ENCODE peak calls at places on chromosomes 12 and 14, in eight cellular contexts. R is AG04449, X is fibroblast of the aortic adventitia, Y is AG09309, Z is prostate gland, B is activated B cell treated with CpG ODN at 0.5 μM for 24 hours, F is heart left ventricle, T is progenitor cell of endocrine pancreas. U is an unnamed sample.

GRCh38 chr12:29743801-29744200 is 39.9 kb downstream of the TMTC1 start:
- DNase-seq in B (no peak), X (peak; percentile 81), R (no peak), T (no peak), Y (no peak), F (no peak), Z (no peak), U (no peak)

GRCh38 chr12:132163041-132163910 is 19.0 kb downstream of the NOC4L start:
- DNase-seq in T (no peak), X (no peak), F (no peak), Z (no peak), Y (no peak), B (no peak), R (no peak), U (peak; percentile 28)

GRCh38 chr14:77616454-77617229 is at the start of gene SPTLC2:
- DNase-seq in B (peak; percentile 84), Y (peak; percentile 98), T (peak; percentile 97), Z (peak; percentile 99), R (peak; percentile 98), X (peak; percentile 99), F (peak; percentile 99), U (peak; percentile 100)

GRCh38 chr12:89769483-89769818 is 60.8 kb upstream of the ATP2B1 start:
- DNase-seq in F (no peak), R (no peak), B (no peak), Z (no peak), Y (no peak), X (no peak), T (no peak), U (no peak)

GRCh38 chr14:32342151-32342853 is 13.2 kb downstream of the AKAP6 start:
- DNase-seq in T (no peak), F (no peak), B (no peak), Z (no peak), X (no peak), R (no peak), Y (no peak), U (no peak)

GRCh38 chr12:76284816-76285750 is 63.1 kb downstream of the BBS10 start:
- DNase-seq in B (no peak), Y (no peak), R (no peak), F (no peak), X (peak; percentile 52), T (no peak), Z (no peak), U (no peak)

GRCh38 chr14:72699852-72700257 is 194.0 kb downstream of the DPF3 start:
- DNase-seq in R (no peak), B (no peak), Z (no peak), X (peak; percentile 99), Y (peak; percentile 87), F (no peak), T (no peak), U (no peak)

GRCh38 chr12:20044836-20045235 is 323.5 kb upstream of the PDE3A start:
- DNase-seq in Z (no peak), T (no peak), X (peak; percentile 77), B (no peak), F (no peak), Y (peak; percentile 7), R (no peak), U (no peak)

GRCh38 chr12:113476093-113476986 is 4.7 kb upstream of the LHX5 start:
- DNase-seq in B (no peak), X (no peak), T (no peak), R (no peak), Y (no peak), F (no peak), Z (no peak), U (no peak)

GRCh38 chr12:49058366-49059062 is 2.1 kb downstream of the KMT2D start:
- DNase-seq in X (no peak), F (no peak), Y (no peak), B (no peak), Z (no peak), T (no peak), R (no peak), U (no peak)

GRCh38 chr12:21305666-21306065 is 29.1 kb downstream of the SLCO1A2 start:
- DNase-seq in B (no peak), X (no peak), Z (no peak), T (no peak), F (no peak), Y (no peak), R (no peak), U (no peak)

GRCh38 chr12:51740536-51740935 is 108.0 kb downstream of the FIGNL2 start:
- DNase-seq in T (no peak), B (no peak), R (no peak), Z (no peak), Y (no peak), X (no peak), F (no peak), U (no peak)

GRCh38 chr14:92652413-92653151 is 95.8 kb downstream of the LGMN start:
- DNase-seq in T (no peak), R (no peak), X (no peak), Z (no peak), B (no peak), Y (no peak), F (no peak), U (no peak)

GRCh38 chr14:22556021-22556989 is 32.7 kb downstream of the DAD1 start:
- DNase-seq in Y (no peak), F (peak; percentile 59), R (no peak), T (no peak), B (peak; percentile 86), X (no peak), Z (peak; percentile 19), U (peak; percentile 36)

GRCh38 chr12:98007963-98008362 is 507.4 kb upstream of the TMPO start:
- DNase-seq in Z (no peak), B (no peak), R (no peak), X (no peak), F (no peak), T (no peak), Y (no peak), U (no peak)

DNA sequence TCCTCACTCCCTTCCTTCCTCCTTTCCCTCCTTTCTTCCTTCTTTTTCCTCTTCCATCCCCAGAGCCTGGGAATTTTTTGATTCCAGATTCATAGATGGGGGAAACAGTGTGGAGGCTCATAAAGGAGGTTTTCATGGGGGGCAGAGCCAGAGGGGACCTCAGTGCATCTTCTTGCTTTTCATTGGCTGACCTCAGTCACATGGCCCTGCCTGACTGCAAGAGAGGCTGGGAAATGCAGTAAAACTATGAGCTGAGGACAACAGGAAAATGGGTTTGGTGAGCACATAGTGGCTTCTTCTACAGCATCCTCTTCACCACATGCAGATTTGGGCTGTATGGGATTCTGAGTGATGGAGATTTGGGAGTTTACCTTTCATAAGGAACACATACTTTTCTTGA is 437.1 kb upstream of the TBX3 start:
- DNase-seq in Z (no peak), T (no peak), B (no peak), X (no peak), Y (no peak), R (no peak), F (no peak), U (no peak)
- TF ChIP-seq CTCF in Z (no peak), T (no peak), B (no peak), X (no peak), Y (no peak), R (no peak), F (no peak), U (no peak)

DNA sequence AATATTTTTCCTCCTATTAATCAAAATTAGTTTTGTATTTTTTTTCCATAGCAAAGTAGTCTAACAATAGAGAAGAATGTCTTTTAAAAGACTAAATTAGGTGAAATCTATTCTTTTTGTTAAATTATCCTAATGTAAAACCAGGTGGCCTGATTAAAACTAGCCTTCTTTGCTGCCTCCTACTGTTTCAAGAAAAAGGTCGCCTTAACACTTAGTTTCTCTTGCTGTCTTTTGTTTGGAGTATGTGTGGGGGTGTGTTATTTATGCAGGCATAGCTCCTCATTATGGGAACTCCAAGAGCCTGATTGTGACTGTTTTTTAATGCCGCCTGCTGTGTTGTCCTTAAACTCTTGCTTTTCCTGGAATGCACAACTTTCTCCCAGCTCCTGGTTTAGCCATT is 855.3 kb downstream of the DIO2 start:
- DNase-seq in R (no peak), Z (no peak), T (no peak), X (no peak), F (no peak), B (no peak), Y (no peak), U (no peak)
- TF ChIP-seq CTCF in R (no peak), Z (no peak), T (no peak), X (no peak), F (no peak), B (no peak), Y (peak; percentile 27), U (no peak)

GRCh38 chr12:111692575-111693210 is 6.8 kb downstream of the ACAD10 start:
- DNase-seq in R (no peak), Y (no peak), Z (no peak), T (no peak), X (no peak), B (no peak), F (no peak), U (no peak)
- TF ChIP-seq CTCF in R (no peak), Y (peak; percentile 22), Z (no peak), T (no peak), X (no peak), B (no peak), F (no peak), U (no peak)

DNA sequence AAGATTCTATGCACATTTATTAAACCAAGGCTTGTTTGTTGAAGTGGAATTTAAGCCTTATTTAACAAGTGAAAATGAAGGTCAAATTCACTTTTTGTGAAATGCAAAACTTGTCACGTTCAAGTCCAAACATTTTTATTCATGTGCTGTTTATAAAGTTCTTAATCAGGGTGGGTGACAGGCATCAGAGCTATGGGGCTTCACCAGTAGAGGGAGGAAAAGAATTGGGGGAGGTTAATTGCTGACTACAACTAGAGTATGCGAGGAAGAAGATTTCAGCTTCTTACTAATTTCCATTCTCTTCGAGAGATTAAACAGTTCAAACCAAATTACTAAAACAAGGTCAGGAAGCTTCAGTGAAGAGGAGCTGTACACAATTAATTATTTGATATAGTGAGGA is 9.7 kb downstream of the MOK start:
- DNase-seq in F (no peak), Y (no peak), T (no peak), B (no peak), R (no peak), X (peak; percentile 63), Z (no peak), U (no peak)
- TF ChIP-seq CTCF in F (no peak), Y (peak; percentile 47), T (peak; percentile 12), B (no peak), R (peak; percentile 17), X (peak; percentile 69), Z (no peak), U (no peak)

GRCh38 chr14:93655078-93655750 is 133.1 kb downstream of the PRIMA1 start:
- DNase-seq in Y (peak; percentile 8), X (peak; percentile 57), Z (peak; percentile 50), T (peak; percentile 31), R (peak; percentile 3), B (no peak), F (no peak), U (peak; percentile 6)
- TF ChIP-seq CTCF in Y (peak; percentile 44), X (peak; percentile 35), Z (peak; percentile 75), T (peak; percentile 79), R (peak; percentile 27), B (no peak), F (peak; percentile 39), U (peak; percentile 51)